ENCODE peak calls at places on chromosomes 2 and 18, in six cellular contexts. T, Z, K, B, F and M are unnamed samples.

GRCh38 chr2:240387669-240388358 is 47.6 kb upstream of the GPC1 start:
- DNase-seq in T (no peak), Z (peak; percentile 98), K (no peak), B (no peak), F (no peak), M (no peak)

GRCh38 chr2:199757466-199757865 is 93.5 kb downstream of the FTCDNL1 start:
- DNase-seq in T (no peak), Z (no peak), K (no peak), B (no peak), F (peak; percentile 80), M (no peak)

GRCh38 chr2:3780477-3781402 is 77.4 kb downstream of the DCDC2C start:
- DNase-seq in T (peak; percentile 5), Z (peak; percentile 75), K (peak; percentile 32), B (peak; percentile 56), F (peak; percentile 21), M (peak; percentile 46)

GRCh38 chr18:32730620-32731021 is 42.2 kb downstream of the KLHL14 start:
- DNase-seq in T (no peak), Z (no peak), K (no peak), B (no peak), F (no peak), M (peak; percentile 15)

GRCh38 chr18:53698907-53699306 is 525.6 kb downstream of the MBD2 start:
- DNase-seq in T (no peak), Z (peak; percentile 45), K (no peak), B (no peak), F (peak; percentile 33), M (no peak)

GRCh38 chr2:173963323-173963816 is 1.8 kb downstream of the SP3 start:
- DNase-seq in T (no peak), Z (peak; percentile 71), K (peak; percentile 44), B (no peak), F (peak; percentile 71), M (peak; percentile 59)

GRCh38 chr2:128663371-128664050 is 344.8 kb upstream of the HS6ST1 start:
- DNase-seq in T (no peak), Z (no peak), K (no peak), B (no peak), F (no peak), M (no peak)

GRCh38 chr2:232504438-232504837 is 15.8 kb upstream of the PRSS56 start:
- DNase-seq in T (no peak), Z (no peak), K (no peak), B (no peak), F (peak; percentile 51), M (no peak)

GRCh38 chr18:73991570-73991969 is 156.1 kb downstream of the FBXO15 start:
- DNase-seq in T (no peak), Z (no peak), K (no peak), B (no peak), F (no peak), M (no peak)

GRCh38 chr2:177670791-177671528 is 278.4 kb downstream of the AGPS start:
- DNase-seq in T (no peak), Z (no peak), K (no peak), B (no peak), F (no peak), M (no peak)

GRCh38 chr2:143878131-143878530 is 641.8 kb downstream of the ZEB2 start:
- DNase-seq in T (no peak), Z (no peak), K (no peak), B (no peak), F (peak; percentile 24), M (no peak)

GRCh38 chr18:49464718-49465598 is 4.5 kb upstream of the DYM start:
- DNase-seq in T (no peak), Z (peak; percentile 77), K (no peak), B (no peak), F (no peak), M (no peak)

GRCh38 chr2:185161701-185162100 is 563.4 kb downstream of the ZNF804A start:
- DNase-seq in T (no peak), Z (no peak), K (no peak), B (no peak), F (no peak), M (no peak)

GRCh38 chr2:117718048-117718447 is 96.4 kb upstream of the DDX18 start:
- DNase-seq in T (no peak), Z (no peak), K (no peak), B (no peak), F (peak; percentile 54), M (no peak)

GRCh38 chr2:241892299-241893137 is 23.0 kb downstream of the RTP5 start:
- DNase-seq in T (no peak), Z (no peak), K (no peak), B (peak; percentile 10), F (no peak), M (no peak)

GRCh38 chr18:3481696-3482210 is 31.8 kb downstream of the TGIF1 start:
- DNase-seq in T (no peak), Z (no peak), K (no peak), B (peak; percentile 31), F (no peak), M (no peak)

GRCh38 chr2:190835303-190835930 is 45.2 kb upstream of the GLS start:
- DNase-seq in T (no peak), Z (peak; percentile 92), K (no peak), B (no peak), F (no peak), M (no peak)

GRCh38 chr2:139099721-139100120 is 319.5 kb upstream of the NXPH2 start:
- DNase-seq in T (no peak), Z (no peak), K (no peak), B (no peak), F (no peak), M (no peak)

GRCh38 chr18:22674300-22674699 is 256.6 kb upstream of the CTAGE1 start:
- DNase-seq in T (no peak), Z (peak; percentile 96), K (no peak), B (no peak), F (no peak), M (no peak)

GRCh38 chr2:238346539-238346938 is 26.2 kb downstream of the TRAF3IP1 start:
- DNase-seq in T (no peak), Z (no peak), K (no peak), B (no peak), F (no peak), M (no peak)

GRCh38 chr18:3595282-3596273 is 145.6 kb downstream of the TGIF1 start:
- DNase-seq in T (no peak), Z (peak; percentile 92), K (peak; percentile 27), B (no peak), F (no peak), M (peak; percentile 66)

GRCh38 chr2:120251863-120252206 is 817 bp upstream of the RALB start:
- DNase-seq in T (no peak), Z (no peak), K (no peak), B (no peak), F (no peak), M (no peak)

GRCh38 chr18:13889661-13890060 is 25.7 kb downstream of the MC2R start:
- DNase-seq in T (no peak), Z (no peak), K (no peak), B (no peak), F (no peak), M (no peak)